ENCODE peak calls at places on chromosomes 13 and 19, in four cellular contexts. Y, M, L and C are unnamed samples.

GRCh38 chr13:72463561-72463960 is 263.9 kb downstream of the MZT1 start:
- DNase-seq in L (no peak), M (no peak), Y (no peak), C (no peak)

GRCh38 chr13:36332986-36333385 is 13.2 kb downstream of the SPART start:
- DNase-seq in M (no peak), L (no peak), Y (no peak), C (no peak)

GRCh38 chr19:10402441-10403038 is 802 bp downstream of the CDC37 start:
- DNase-seq in M (peak), L (no peak), Y (peak), C (no peak)

GRCh38 chr19:14494910-14495677 is 833 bp downstream of the GIPC1 start:
- DNase-seq in Y (peak), L (no peak), M (no peak), C (no peak)

GRCh38 chr19:51161266-51161665 is 19.2 kb downstream of the SIGLEC7 start:
- DNase-seq in M (no peak), L (no peak), Y (no peak), C (no peak)

GRCh38 chr19:15173746-15174404 is 26.9 kb downstream of the NOTCH3 start:
- DNase-seq in L (no peak), Y (no peak), M (peak), C (no peak)

GRCh38 chr13:27482996-27483395 is 32.6 kb upstream of the MTIF3 start:
- DNase-seq in Y (no peak), L (no peak), M (no peak), C (no peak)

GRCh38 chr13:24386816-24387708 is 77.7 kb downstream of the C1QTNF9 start:
- DNase-seq in M (no peak), L (no peak), Y (no peak), C (no peak)

GRCh38 chr19:648305-648704 is 8.6 kb downstream of the FGF22 start:
- DNase-seq in Y (peak), L (no peak), M (no peak), C (no peak)

GRCh38 chr13:22828081-22828480 is 352.7 kb upstream of the SGCG start:
- DNase-seq in L (no peak), M (no peak), Y (no peak), C (no peak)

GRCh38 chr13:98223741-98224140 is 46.7 kb upstream of the RNF113B start:
- DNase-seq in M (no peak), Y (no peak), L (no peak), C (no peak)

GRCh38 chr19:41321600-41322270 is 11.8 kb downstream of the CCDC97 start:
- DNase-seq in Y (peak), L (no peak), M (peak), C (no peak)

GRCh38 chr19:44615529-44616247 is 2.3 kb downstream of the IGSF23 start:
- DNase-seq in M (peak), L (no peak), Y (no peak), C (no peak)

GRCh38 chr13:25729201-25729600 is 322.6 kb downstream of the SHISA2 start:
- DNase-seq in M (no peak), L (no peak), Y (no peak), C (no peak)

GRCh38 chr19:1700733-1701663 is 48.6 kb upstream of the TCF3 start:
- DNase-seq in Y (no peak), M (no peak), L (no peak), C (no peak)

GRCh38 chr13:32429406-32429909 is 1.5 kb upstream of the N4BP2L1 start:
- DNase-seq in Y (no peak), L (no peak), M (no peak), C (no peak)

GRCh38 chr13:97432232-97432916 is 1.6 kb upstream of the RAP2A start:
- DNase-seq in Y (no peak), L (no peak), M (no peak), C (peak)

GRCh38 chr19:2049741-2050348 is 1.2 kb downstream of the MKNK2 start:
- DNase-seq in M (peak), L (no peak), Y (peak), C (no peak)

DNA sequence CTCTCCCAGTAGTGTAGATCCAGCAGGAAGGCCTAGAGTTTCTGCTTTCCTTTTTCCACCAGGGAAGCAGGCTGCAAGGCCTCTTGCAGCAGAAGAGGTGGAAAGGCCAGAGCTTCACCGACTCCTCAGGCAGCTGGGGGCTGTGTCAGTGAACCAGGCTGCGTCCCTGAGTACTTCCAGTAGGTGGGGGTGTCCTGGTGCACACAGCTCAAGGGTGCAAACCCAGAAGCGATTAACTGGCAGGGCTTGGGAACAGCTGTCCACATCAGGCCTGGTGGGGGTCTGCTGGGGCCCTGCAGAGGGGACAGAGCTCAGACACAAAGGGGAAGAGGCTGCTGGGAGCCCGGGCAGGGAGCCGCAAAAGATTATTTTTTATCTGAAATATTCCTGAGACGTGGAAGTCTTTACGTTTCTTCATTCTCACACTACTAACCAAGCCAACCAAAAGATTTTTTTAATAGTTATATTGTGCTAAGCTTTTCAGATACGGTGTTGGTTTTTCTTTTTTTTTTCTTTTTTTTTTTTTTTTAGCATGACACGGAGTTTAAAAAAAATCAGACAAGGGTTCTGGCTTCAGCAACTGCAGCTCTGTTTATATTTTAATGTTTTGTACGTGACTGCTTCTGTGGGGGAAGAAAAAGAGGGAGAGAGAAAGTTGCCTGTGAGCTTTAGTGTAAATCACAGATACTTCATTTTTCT is 11.0 kb downstream of the TSHZ3 start:
- DNase-seq in M (peak), Y (peak), L (no peak), C (no peak)
- TF ChIP-seq CTCF in M (peak), Y (peak), L (no peak), C (peak)

DNA sequence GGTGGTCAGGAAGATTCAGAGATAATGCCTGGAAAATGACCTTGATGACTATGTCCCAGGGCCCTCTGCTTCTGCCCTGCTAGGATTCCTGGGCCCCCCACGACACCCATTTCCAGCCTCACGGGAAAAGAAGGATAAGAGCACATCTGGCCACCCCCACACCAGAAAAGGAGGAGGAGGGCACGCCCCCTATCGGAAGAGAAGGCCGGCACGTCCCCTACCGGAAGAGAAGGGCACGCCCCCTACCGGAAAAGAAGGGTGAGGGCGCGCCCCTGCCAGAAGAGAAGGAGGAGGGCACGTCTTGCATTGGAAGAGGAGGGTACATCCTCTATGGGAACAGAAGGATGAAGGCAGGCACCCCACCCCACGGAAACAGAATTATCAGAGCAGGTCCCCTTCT is 84.3 kb downstream of the IER2 start:
- DNase-seq in L (peak), M (peak), Y (peak), C (no peak)
- TF ChIP-seq TCF7L2 in L (no peak), M (no peak), Y (no peak), C (no peak)

GRCh38 chr19:34664870-34665269 is 12.1 kb downstream of the SCGB2B2 start:
- DNase-seq in L (no peak), M (no peak), Y (no peak), C (no peak)

GRCh38 chr19:34669305-34669704 is 7.7 kb downstream of the SCGB2B2 start:
- DNase-seq in M (no peak), Y (no peak), L (no peak), C (no peak)

GRCh38 chr19:34666958-34667265 is 10.0 kb downstream of the SCGB2B2 start:
- DNase-seq in L (no peak), Y (no peak), M (no peak), C (no peak)

GRCh38 chr19:34666200-34666957 is 10.6 kb downstream of the SCGB2B2 start:
- DNase-seq in M (no peak), Y (no peak), L (no peak), C (no peak)

GRCh38 chr19:34667349-34668076 is 9.4 kb downstream of the SCGB2B2 start:
- DNase-seq in M (peak), Y (peak), L (no peak), C (no peak)
- TF ChIP-seq SIN3A in M (no peak), Y (no peak), L (no peak), C (no peak)

GRCh38 chr19:16778796-16779411 is 50.3 kb upstream of the SIN3B start:
- DNase-seq in L (peak), M (peak), Y (peak), C (peak)
- TF ChIP-seq CTCF in L (peak), M (peak), Y (peak), C (peak)

GRCh38 chr13:111944171-111944583 is 122.8 kb upstream of the SOX1 start:
- DNase-seq in L (no peak), M (no peak), Y (no peak), C (no peak)
- TF ChIP-seq TCF7L2 in L (no peak), M (no peak), Y (no peak), C (no peak)

GRCh38 chr13:76991796-76992547 is at the start of gene CLN5:
- DNase-seq in M (peak), L (peak), Y (peak), C (no peak)

GRCh38 chr13:76992548-76993001 is 694 bp downstream of the CLN5 start:
- DNase-seq in M (no peak), Y (no peak), L (no peak), C (no peak)

GRCh38 chr13:76993473-76993872 is 1.6 kb downstream of the CLN5 start:
- DNase-seq in M (no peak), Y (no peak), L (no peak), C (no peak)

GRCh38 chr13:76994281-76994680 is 2.4 kb downstream of the CLN5 start:
- DNase-seq in Y (no peak), M (no peak), L (no peak), C (no peak)

DNA sequence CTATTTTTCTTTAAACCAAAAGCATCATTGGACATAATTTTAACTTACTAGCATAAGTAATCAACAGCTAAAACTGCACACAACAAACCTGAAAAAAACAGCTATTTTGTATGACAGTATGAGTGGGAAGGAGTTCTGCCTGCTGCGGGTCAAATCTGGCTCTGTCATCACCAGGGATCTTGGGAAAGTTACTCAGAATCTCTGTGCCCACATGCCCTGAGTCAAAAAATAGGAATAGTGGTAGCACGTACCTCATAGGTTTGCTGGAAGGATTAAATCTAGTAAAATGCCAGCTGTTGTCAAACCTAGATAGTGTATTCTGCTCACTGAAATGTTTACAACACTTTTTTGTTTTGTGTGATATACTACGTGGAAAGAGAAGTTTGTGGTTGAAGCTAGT is 1.1 kb downstream of the CLN5 start:
- DNase-seq in Y (no peak), L (no peak), M (no peak), C (no peak)
- TF ChIP-seq SIN3A in Y (no peak), L (no peak), M (no peak), C (no peak)

DNA sequence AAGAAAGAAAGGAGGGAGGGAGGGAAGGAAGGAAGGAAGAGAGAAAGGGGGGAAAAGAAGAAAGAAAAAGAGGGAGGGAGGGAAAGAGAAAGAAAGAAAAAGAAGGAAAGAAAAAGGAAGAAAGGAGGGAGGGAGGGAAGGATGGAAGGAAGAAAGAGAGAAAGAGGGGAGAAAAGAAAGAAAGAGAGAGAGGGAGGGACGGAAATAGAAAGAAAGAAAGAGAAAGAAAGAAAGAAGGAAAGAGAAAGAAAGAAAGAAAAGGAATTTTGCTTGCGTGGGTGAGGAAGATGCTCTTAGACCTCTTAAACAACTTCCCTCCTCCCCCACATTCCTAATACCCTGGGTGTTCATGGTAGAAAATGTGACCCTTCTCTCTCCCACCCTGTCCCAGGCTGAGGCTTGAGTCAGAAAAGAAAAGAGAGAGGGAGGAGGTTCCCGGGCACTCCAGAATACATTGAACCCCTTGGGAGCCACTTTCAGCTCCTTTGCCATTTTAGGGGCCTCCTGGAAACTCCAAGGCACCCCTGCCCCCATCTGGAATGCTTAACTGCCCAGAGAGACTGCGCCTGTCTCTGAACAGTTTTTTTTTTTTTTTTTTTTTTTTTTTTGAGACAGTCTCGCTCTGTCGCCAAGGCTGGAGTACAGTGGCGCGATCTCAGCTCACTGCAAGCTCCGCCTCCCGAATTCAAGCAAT is 9.2 kb upstream of the KANK3 start:
- DNase-seq in Y (no peak), L (no peak), M (no peak), C (no peak)
- TF ChIP-seq CTCF in Y (no peak), L (no peak), M (no peak), C (no peak)

DNA sequence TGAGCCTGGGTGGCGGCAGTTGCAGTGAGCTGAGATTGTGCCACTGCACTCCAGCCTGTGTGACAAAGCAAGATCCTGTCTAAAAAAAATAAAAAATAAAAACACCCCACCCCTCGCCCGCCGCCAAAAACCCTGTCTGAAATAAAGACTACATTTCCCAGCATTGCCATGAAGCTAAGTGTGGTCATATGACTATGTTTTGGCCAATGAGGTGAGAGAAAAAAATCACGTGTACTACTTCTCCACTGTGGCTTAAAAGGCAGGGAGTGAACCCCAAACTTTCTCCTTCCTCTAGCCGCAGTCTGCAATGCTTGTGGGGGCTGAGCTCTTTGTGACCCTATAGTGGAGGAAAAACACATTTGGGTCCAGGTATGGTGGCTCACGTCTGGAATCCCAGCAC is 54.9 kb downstream of the COLGALT1 start:
- DNase-seq in Y (peak), L (peak), M (peak), C (no peak)
- TF ChIP-seq TCF7L2 in Y (no peak), L (no peak), M (no peak), C (no peak)

DNA sequence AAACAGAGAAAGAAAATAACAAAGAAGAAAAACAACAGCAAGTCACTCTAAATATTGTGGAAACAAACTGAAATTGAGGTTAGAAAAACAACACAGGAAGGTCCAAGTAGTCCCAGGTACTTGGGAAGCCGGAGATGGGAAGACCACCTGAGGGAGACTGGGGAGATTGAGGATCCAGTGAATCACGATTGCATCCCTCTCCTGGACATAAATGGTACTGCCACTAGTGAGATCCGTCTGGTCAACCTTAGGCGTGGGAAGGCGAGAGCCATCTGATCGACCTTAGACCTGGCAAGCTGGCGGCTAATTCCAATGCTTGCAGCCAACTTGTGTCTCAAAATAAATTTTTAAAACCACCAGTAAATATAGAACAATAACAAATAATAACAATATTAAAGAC is 81.9 kb downstream of the ZNF726 start:
- DNase-seq in L (peak), M (peak), Y (peak), C (no peak)
- TF ChIP-seq SIN3A in L (no peak), M (no peak), Y (no peak), C (no peak)

DNA sequence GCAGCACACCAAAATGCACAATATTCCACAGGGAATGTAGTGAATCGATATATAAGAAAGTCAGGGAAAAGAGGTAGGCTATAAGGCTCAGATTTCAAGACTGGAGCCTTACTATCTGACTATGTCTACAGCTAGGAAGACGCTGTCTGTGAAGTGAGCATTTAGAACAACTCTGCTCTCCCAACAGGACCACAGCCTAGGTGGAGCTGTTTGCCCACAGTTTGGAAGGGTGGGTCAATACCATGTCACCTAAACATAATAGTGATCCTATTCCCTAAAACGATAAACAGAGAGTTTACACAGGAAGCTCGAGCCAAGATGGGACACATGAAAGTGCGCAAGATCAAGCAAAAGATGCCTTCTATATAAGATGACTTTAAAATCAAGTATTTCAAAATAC is 2486.0 kb upstream of the PCDH20 start:
- DNase-seq in M (peak), L (no peak), Y (no peak), C (no peak)
- TF ChIP-seq CTCF in M (peak), L (no peak), Y (no peak), C (peak)